ENCODE peak calls at places on chromosomes 1 and 21, in seven cellular contexts. T is naive thymus-derived CD8-positive, alpha-beta T cell; E is HCT116; A is left ventricle myocardium superior; D is left cardiac atrium; G is A549; C is activated naive CD8-positive, alpha-beta T cell treated with anti-CD3 and anti-CD28 coated beads, Interleukin-2, amount 50 U/mL, for 24 hours. B is an unnamed sample.

GRCh38 chr1:89609781-89610456 is 23.0 kb upstream of the LRRC8C start:
- ATAC-seq in T (peak), D (peak), G (no peak), C (peak), E (no peak), A (peak), B (peak)

GRCh38 chr1:23593556-23594148 is 34.4 kb upstream of the ID3 start:
- ATAC-seq in G (peak), C (no peak), E (peak), A (no peak), D (peak), T (no peak), B (no peak)

GRCh38 chr1:232435746-232436145 is 194.2 kb downstream of the SIPA1L2 start:
- ATAC-seq in T (no peak), G (no peak), A (peak), E (no peak), D (peak), C (no peak), B (no peak)

GRCh38 chr1:23216771-23217420 is 406 bp downstream of the HTR1D start:
- ATAC-seq in T (peak), D (peak), C (peak), A (peak), G (peak), E (peak), B (no peak)

GRCh38 chr1:230979389-230979716 is 459 bp downstream of the ARV1 start:
- ATAC-seq in A (no peak), T (no peak), E (no peak), C (no peak), G (peak), D (no peak), B (no peak)

GRCh38 chr1:179017383-179018326 is 8.0 kb upstream of the FAM20B start:
- ATAC-seq in A (no peak), T (no peak), G (no peak), E (peak), C (no peak), D (peak), B (no peak)

GRCh38 chr1:155254714-155255242 is 505 bp downstream of the ENTREP3 start:
- ATAC-seq in E (peak), C (no peak), A (peak), G (peak), D (peak), T (no peak), B (peak)

GRCh38 chr1:116571215-116571919 is 541 bp upstream of the CD58 start:
- ATAC-seq in D (peak), C (no peak), A (peak), E (no peak), G (no peak), T (no peak), B (no peak)

GRCh38 chr1:109472779-109473178 is 6.4 kb downstream of the SYPL2 start:
- ATAC-seq in A (peak), E (no peak), C (no peak), G (no peak), D (no peak), T (no peak), B (no peak)

GRCh38 chr1:243313635-243314536 is 58.0 kb downstream of the SDCCAG8 start:
- ATAC-seq in D (no peak), T (no peak), C (no peak), A (peak), G (no peak), E (no peak), B (peak)

GRCh38 chr1:41329662-41330587 is 31.3 kb upstream of the FOXO6 start:
- ATAC-seq in C (no peak), T (no peak), D (peak), E (no peak), G (no peak), A (peak), B (no peak)

GRCh38 chr1:96962807-96963206 is 241.2 kb downstream of the PTBP2 start:
- ATAC-seq in C (no peak), T (no peak), E (no peak), A (peak), D (peak), G (no peak), B (no peak)

GRCh38 chr1:108574008-108574407 is 14.1 kb downstream of the EEIG2 start:
- ATAC-seq in E (no peak), C (no peak), G (no peak), T (no peak), D (no peak), A (no peak), B (no peak)

GRCh38 chr21:31612889-31613785 is 46.4 kb upstream of the SOD1 start:
- ATAC-seq in A (no peak), C (peak), T (no peak), G (peak), D (no peak), E (peak), B (no peak)

B was measured in activated T-helper 17 cell treated with anti-CD3 and anti-CD28 coated beads, Interleukin-2, amount 50 U/mL, for 72 hours.